ENCODE peak calls at places on chromosomes 4 and X, in five cellular contexts. One of them, this sample, is unnamed.
A peak's percentile ranks its signal among the peaks of the same experiment; 100 is the strongest.

GRCh38 chrX:10077425-10078188 is 79.2 kb upstream of the CLCN4 start:
- DNase-seq in stomach: no peak
- DNase-seq in colonic mucosa: no peak
- DNase-seq in HCT116: no peak
- DNase-seq in psoas muscle: no peak
- DNase-seq in this sample: no peak

GRCh38 chr4:74886490-74886889 is 46.4 kb upstream of the PARM1 start:
- DNase-seq in stomach: no peak
- DNase-seq in colonic mucosa: no peak
- DNase-seq in HCT116: no peak
- DNase-seq in psoas muscle: no peak
- DNase-seq in this sample: no peak

GRCh38 chrX:77924320-77924859 is 13.9 kb downstream of the ATP7A start:
- DNase-seq in stomach: no peak
- DNase-seq in colonic mucosa: no peak
- DNase-seq in HCT116: no peak
- DNase-seq in psoas muscle: no peak
- DNase-seq in this sample: no peak

GRCh38 chr4:14894392-14895292 is 107.6 kb upstream of the CPEB2 start:
- DNase-seq in stomach: no peak
- DNase-seq in colonic mucosa: no peak
- DNase-seq in HCT116: no peak
- DNase-seq in psoas muscle: no peak
- DNase-seq in this sample: no peak

GRCh38 chr4:46818604-46819003 is 90.4 kb downstream of the COX7B2 start:
- DNase-seq in stomach: no peak
- DNase-seq in colonic mucosa: no peak
- DNase-seq in HCT116: no peak
- DNase-seq in psoas muscle: no peak
- DNase-seq in this sample: no peak

GRCh38 chrX:20531667-20532066 is 265.0 kb upstream of the RPS6KA3 start:
- DNase-seq in stomach: no peak
- DNase-seq in colonic mucosa: no peak
- DNase-seq in HCT116: no peak
- DNase-seq in psoas muscle: no peak
- DNase-seq in this sample: no peak

GRCh38 chrX:313546-313945 is 5.0 kb downstream of the GTPBP6 start:
- DNase-seq in stomach: no peak
- DNase-seq in colonic mucosa: no peak
- DNase-seq in HCT116: no peak
- DNase-seq in psoas muscle: no peak
- DNase-seq in this sample: peak; percentile 19

GRCh38 chrX:2926664-2927275 is 2.4 kb downstream of the ARSD start:
- DNase-seq in stomach: no peak
- DNase-seq in colonic mucosa: no peak
- DNase-seq in HCT116: no peak
- DNase-seq in psoas muscle: no peak
- DNase-seq in this sample: no peak

GRCh38 chrX:3811331-3812311 is 98.2 kb upstream of the PRKX start:
- DNase-seq in stomach: peak; percentile 31
- DNase-seq in colonic mucosa: no peak
- DNase-seq in HCT116: peak; percentile 6
- DNase-seq in psoas muscle: no peak
- DNase-seq in this sample: no peak

GRCh38 chrX:37796302-37796701 is 16.4 kb downstream of the CYBB start:
- DNase-seq in stomach: no peak
- DNase-seq in colonic mucosa: no peak
- DNase-seq in HCT116: no peak
- DNase-seq in psoas muscle: no peak
- DNase-seq in this sample: no peak

GRCh38 chr4:53015681-53016080 is 153.6 kb downstream of the RASL11B start:
- DNase-seq in stomach: no peak
- DNase-seq in colonic mucosa: peak; percentile 29
- DNase-seq in HCT116: peak; percentile 26
- DNase-seq in psoas muscle: no peak
- DNase-seq in this sample: peak; percentile 25

GRCh38 chrX:66200855-66201795 is 37.1 kb downstream of the HEPH start:
- DNase-seq in stomach: no peak
- DNase-seq in colonic mucosa: peak; percentile 41
- DNase-seq in HCT116: no peak
- DNase-seq in psoas muscle: no peak
- DNase-seq in this sample: peak; percentile 58

GRCh38 chrX:129650183-129650689 is 4.5 kb downstream of the APLN start:
- DNase-seq in stomach: no peak
- DNase-seq in colonic mucosa: no peak
- DNase-seq in HCT116: no peak
- DNase-seq in psoas muscle: no peak
- DNase-seq in this sample: no peak

GRCh38 chr4:76447326-76447954 is 12.4 kb downstream of the SHROOM3 start:
- DNase-seq in stomach: no peak
- DNase-seq in colonic mucosa: no peak
- DNase-seq in HCT116: no peak
- DNase-seq in psoas muscle: no peak
- DNase-seq in this sample: no peak

GRCh38 chrX:32137525-32137924 is 1065.7 kb upstream of the FTHL17 start:
- DNase-seq in stomach: no peak
- DNase-seq in colonic mucosa: peak; percentile 19
- DNase-seq in HCT116: no peak
- DNase-seq in psoas muscle: no peak
- DNase-seq in this sample: no peak

GRCh38 chr4:90186229-90186628 is 59.0 kb downstream of the CCSER1 start:
- DNase-seq in stomach: no peak
- DNase-seq in colonic mucosa: no peak
- DNase-seq in HCT116: no peak
- DNase-seq in psoas muscle: no peak
- DNase-seq in this sample: no peak

GRCh38 chr4:53885668-53886067 is 178.7 kb downstream of the CHIC2 start:
- DNase-seq in stomach: no peak
- DNase-seq in colonic mucosa: no peak
- DNase-seq in HCT116: no peak
- DNase-seq in psoas muscle: peak; percentile 32
- DNase-seq in this sample: no peak

GRCh38 chrX:68532828-68533227 is 34.0 kb downstream of the YIPF6 start:
- DNase-seq in stomach: no peak
- DNase-seq in colonic mucosa: no peak
- DNase-seq in HCT116: no peak
- DNase-seq in psoas muscle: no peak
- DNase-seq in this sample: no peak

GRCh38 chr4:87060957-87061356 is 126.1 kb downstream of the AFF1 start:
- DNase-seq in stomach: no peak
- DNase-seq in colonic mucosa: no peak
- DNase-seq in HCT116: peak; percentile 56
- DNase-seq in psoas muscle: no peak
- DNase-seq in this sample: no peak

GRCh38 chr4:15233626-15234025 is 194.2 kb upstream of the C1QTNF7 start:
- DNase-seq in stomach: no peak
- DNase-seq in colonic mucosa: no peak
- DNase-seq in HCT116: no peak
- DNase-seq in psoas muscle: no peak
- DNase-seq in this sample: no peak

GRCh38 chr4:36285784-36286480 is 4.5 kb downstream of the DTHD1 start:
- DNase-seq in stomach: no peak
- DNase-seq in colonic mucosa: peak; percentile 27
- DNase-seq in HCT116: peak; percentile 15
- DNase-seq in psoas muscle: no peak
- DNase-seq in this sample: peak; percentile 38

GRCh38 chrX:132622130-132622529 is 133.3 kb upstream of the MBNL3 start:
- DNase-seq in stomach: no peak
- DNase-seq in colonic mucosa: no peak
- DNase-seq in HCT116: peak; percentile 8
- DNase-seq in psoas muscle: no peak
- DNase-seq in this sample: no peak

GRCh38 chr4:121072836-121073362 is 564 bp upstream of the NDNF start:
- DNase-seq in stomach: no peak
- DNase-seq in colonic mucosa: peak; percentile 49
- DNase-seq in HCT116: no peak
- DNase-seq in psoas muscle: no peak
- DNase-seq in this sample: peak; percentile 54

GRCh38 chr4:73127839-73128448 is 58.4 kb upstream of the COX18 start:
- DNase-seq in stomach: no peak
- DNase-seq in colonic mucosa: no peak
- DNase-seq in HCT116: no peak
- DNase-seq in psoas muscle: no peak
- DNase-seq in this sample: no peak

GRCh38 chr4:73131281-73131680 is 61.8 kb upstream of the COX18 start:
- DNase-seq in stomach: no peak
- DNase-seq in colonic mucosa: no peak
- DNase-seq in HCT116: no peak
- DNase-seq in psoas muscle: no peak
- DNase-seq in this sample: no peak

GRCh38 chr4:73133784-73134183 is 64.3 kb upstream of the COX18 start:
- DNase-seq in stomach: no peak
- DNase-seq in colonic mucosa: no peak
- DNase-seq in HCT116: no peak
- DNase-seq in psoas muscle: no peak
- DNase-seq in this sample: no peak

GRCh38 chr4:73129319-73129718 is 59.8 kb upstream of the COX18 start:
- DNase-seq in stomach: no peak
- DNase-seq in colonic mucosa: no peak
- DNase-seq in HCT116: no peak
- DNase-seq in psoas muscle: no peak
- DNase-seq in this sample: no peak
- H3K4me3 ChIP-seq in stomach: no peak overlapping the region
- H3K4me3 ChIP-seq in colonic mucosa: no peak overlapping the region
- H3K4me3 ChIP-seq in HCT116: no peak overlapping the region
- H3K4me3 ChIP-seq in psoas muscle: no peak overlapping the region
- H3K4me3 ChIP-seq in this sample: no peak overlapping the region

DNA sequence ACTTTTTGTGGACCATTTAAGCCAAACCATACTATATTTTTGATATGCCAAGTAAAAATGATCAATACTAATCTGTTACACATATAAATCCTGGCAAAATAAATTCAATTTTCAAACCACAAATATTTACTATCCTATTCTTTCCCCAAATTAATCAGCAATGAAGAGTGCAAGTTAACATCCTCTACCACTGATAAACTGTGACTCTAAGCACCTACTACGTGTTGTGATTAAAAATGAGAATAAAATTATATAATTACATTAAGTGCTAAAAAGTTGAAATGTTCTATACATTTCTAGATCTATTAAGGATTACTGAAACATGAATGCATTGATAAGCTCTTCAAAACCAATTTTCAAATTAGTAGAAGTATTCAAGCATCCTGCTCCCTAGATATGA is 3.4 kb downstream of the KLHL15 start:
- DNase-seq in stomach: no peak
- DNase-seq in colonic mucosa: no peak
- DNase-seq in HCT116: no peak
- DNase-seq in psoas muscle: no peak
- DNase-seq in this sample: no peak
- H3K4me3 ChIP-seq in stomach: peak overlapping the region; percentile 68
- H3K4me3 ChIP-seq in colonic mucosa: peak overlapping the region; percentile 83
- H3K4me3 ChIP-seq in HCT116: peak overlapping the region; percentile 67
- H3K4me3 ChIP-seq in psoas muscle: peak overlapping the region; percentile 85
- H3K4me3 ChIP-seq in this sample: no peak overlapping the region

GRCh38 chr4:185730387-185730786 is 81.6 kb downstream of the SORBS2 start:
- DNase-seq in stomach: no peak
- DNase-seq in colonic mucosa: no peak
- DNase-seq in HCT116: no peak
- DNase-seq in psoas muscle: no peak
- DNase-seq in this sample: no peak

GRCh38 chr4:185728886-185729285 is 83.1 kb downstream of the SORBS2 start:
- DNase-seq in stomach: no peak
- DNase-seq in colonic mucosa: no peak
- DNase-seq in HCT116: no peak
- DNase-seq in psoas muscle: no peak
- DNase-seq in this sample: no peak

GRCh38 chr4:185734214-185734613 is 77.8 kb downstream of the SORBS2 start:
- DNase-seq in stomach: no peak
- DNase-seq in colonic mucosa: no peak
- DNase-seq in HCT116: no peak
- DNase-seq in psoas muscle: no peak
- DNase-seq in this sample: no peak

GRCh38 chr4:185729300-185729912 is 82.6 kb downstream of the SORBS2 start:
- DNase-seq in stomach: no peak
- DNase-seq in colonic mucosa: no peak
- DNase-seq in HCT116: no peak
- DNase-seq in psoas muscle: no peak
- DNase-seq in this sample: no peak

DNA sequence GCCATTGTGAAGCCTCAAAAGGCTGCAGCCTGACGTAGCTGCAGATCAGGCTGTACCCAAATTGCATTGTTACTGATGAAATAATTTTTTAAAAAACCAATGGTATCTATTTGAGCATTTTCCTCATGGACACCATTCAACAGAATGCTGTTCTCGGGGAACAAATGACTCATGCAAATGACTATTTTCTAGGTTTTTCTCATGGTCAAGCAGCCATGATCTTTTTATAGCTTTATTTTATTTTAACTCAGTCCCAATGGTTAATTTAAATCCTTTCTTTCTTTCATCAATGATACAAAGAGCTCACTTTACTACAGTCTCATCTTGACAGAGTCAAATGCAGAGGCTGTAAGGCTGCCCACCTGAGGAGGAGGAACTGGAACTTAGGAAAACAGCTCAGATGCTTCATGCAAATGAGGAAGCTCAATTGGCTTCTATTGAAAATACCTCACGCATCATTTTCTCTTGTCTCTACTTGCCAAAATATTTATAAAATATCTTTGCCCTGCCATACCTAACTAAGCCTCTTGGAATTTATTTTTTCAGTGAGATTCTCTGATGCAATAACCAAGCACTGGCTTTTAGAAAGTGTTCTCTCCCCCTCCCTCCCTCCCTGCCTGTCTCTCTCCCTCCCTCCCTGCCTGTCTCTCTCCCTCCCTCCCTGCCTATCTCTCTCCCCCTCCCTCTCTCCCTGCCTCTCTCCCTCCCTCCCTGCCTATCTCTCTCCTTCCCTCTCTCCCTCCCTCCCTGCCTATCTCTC is 81.0 kb downstream of the SORBS2 start:
- DNase-seq in stomach: no peak
- DNase-seq in colonic mucosa: no peak
- DNase-seq in HCT116: no peak
- DNase-seq in psoas muscle: no peak
- DNase-seq in this sample: no peak
- H3K4me3 ChIP-seq in stomach: no peak overlapping the region
- H3K4me3 ChIP-seq in colonic mucosa: no peak overlapping the region
- H3K4me3 ChIP-seq in HCT116: no peak overlapping the region
- H3K4me3 ChIP-seq in psoas muscle: no peak overlapping the region
- H3K4me3 ChIP-seq in this sample: no peak overlapping the region

DNA sequence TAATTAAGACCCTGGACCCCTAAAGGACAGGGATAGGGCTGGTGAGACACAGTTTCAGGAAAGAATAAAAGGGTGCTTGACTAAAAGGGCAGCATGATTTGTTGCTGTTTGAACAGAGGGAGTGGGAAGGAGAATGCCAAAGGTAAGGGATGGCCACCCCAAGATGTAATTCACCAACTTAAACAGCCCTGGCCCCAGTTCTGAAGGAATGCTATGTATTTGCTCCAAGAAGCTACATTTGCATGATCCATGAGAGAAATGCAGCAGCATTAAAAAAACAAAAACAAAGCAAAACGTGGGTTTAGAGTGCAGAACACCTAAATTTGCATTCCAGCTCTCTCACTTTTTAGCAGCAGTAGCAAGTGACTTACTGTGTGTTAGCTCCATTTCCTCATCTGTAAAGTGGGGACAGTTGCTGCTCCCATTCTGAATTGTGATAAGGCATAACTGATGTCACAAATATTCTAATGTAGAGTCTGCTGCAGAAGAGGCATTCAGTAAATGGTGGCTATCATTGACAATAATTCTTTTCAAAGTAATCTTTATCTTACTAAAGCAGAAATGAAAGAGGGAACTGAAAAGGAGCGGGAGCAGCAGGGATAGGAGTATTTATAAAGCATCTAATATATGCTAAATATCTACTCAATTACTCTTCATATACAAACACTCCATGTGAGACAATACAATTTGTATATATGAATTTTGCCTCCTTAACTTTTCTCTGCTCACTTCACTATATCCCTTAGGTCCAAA is 115.8 kb downstream of the PPARGC1A start:
- DNase-seq in stomach: no peak
- DNase-seq in colonic mucosa: no peak
- DNase-seq in HCT116: no peak
- DNase-seq in psoas muscle: no peak
- DNase-seq in this sample: no peak
- H3K4me3 ChIP-seq in stomach: no peak overlapping the region
- H3K4me3 ChIP-seq in colonic mucosa: no peak overlapping the region
- H3K4me3 ChIP-seq in HCT116: no peak overlapping the region
- H3K4me3 ChIP-seq in psoas muscle: no peak overlapping the region
- H3K4me3 ChIP-seq in this sample: no peak overlapping the region